ENCODE peak calls at places on chromosome X, in six cellular contexts. One of them, this sample, is unnamed.

GRCh38 chrX:131397891-131398290 is 108.8 kb upstream of the IGSF1 start:
- DNase-seq in OCI-LY7: peak
- DNase-seq in kidney tubule cell: no peak
- DNase-seq in GOT3: no peak
- DNase-seq in activated CD4-positive, CD25-positive, alpha-beta regulatory T cell treated with anti-CD3 and anti-CD28 coated beads, Interleukin-2, amount 50 U/mL, for 16 hours: no peak
- DNase-seq in NCI-H2029: no peak
- DNase-seq in this sample: no peak

GRCh38 chrX:19728915-19729314 is 158.5 kb downstream of the SH3KBP1 start:
- DNase-seq in OCI-LY7: no peak
- DNase-seq in kidney tubule cell: no peak
- DNase-seq in GOT3: no peak
- DNase-seq in activated CD4-positive, CD25-positive, alpha-beta regulatory T cell treated with anti-CD3 and anti-CD28 coated beads, Interleukin-2, amount 50 U/mL, for 16 hours: no peak
- DNase-seq in NCI-H2029: no peak
- DNase-seq in this sample: no peak

GRCh38 chrX:40314070-40314469 is 216.3 kb upstream of the BCOR start:
- DNase-seq in OCI-LY7: no peak
- DNase-seq in kidney tubule cell: no peak
- DNase-seq in GOT3: no peak
- DNase-seq in activated CD4-positive, CD25-positive, alpha-beta regulatory T cell treated with anti-CD3 and anti-CD28 coated beads, Interleukin-2, amount 50 U/mL, for 16 hours: no peak
- DNase-seq in NCI-H2029: no peak
- DNase-seq in this sample: no peak

GRCh38 chrX:65502618-65503017 is 32.0 kb downstream of the LAS1L start:
- DNase-seq in OCI-LY7: no peak
- DNase-seq in kidney tubule cell: no peak
- DNase-seq in GOT3: no peak
- DNase-seq in activated CD4-positive, CD25-positive, alpha-beta regulatory T cell treated with anti-CD3 and anti-CD28 coated beads, Interleukin-2, amount 50 U/mL, for 16 hours: no peak
- DNase-seq in NCI-H2029: no peak
- DNase-seq in this sample: no peak

GRCh38 chrX:39397561-39398200 is 596.4 kb downstream of the MID1IP1 start:
- DNase-seq in OCI-LY7: no peak
- DNase-seq in kidney tubule cell: peak
- DNase-seq in GOT3: no peak
- DNase-seq in activated CD4-positive, CD25-positive, alpha-beta regulatory T cell treated with anti-CD3 and anti-CD28 coated beads, Interleukin-2, amount 50 U/mL, for 16 hours: no peak
- DNase-seq in NCI-H2029: peak
- DNase-seq in this sample: peak

GRCh38 chrX:20530319-20530979 is 263.7 kb upstream of the RPS6KA3 start:
- DNase-seq in OCI-LY7: peak
- DNase-seq in kidney tubule cell: peak
- DNase-seq in GOT3: peak
- DNase-seq in activated CD4-positive, CD25-positive, alpha-beta regulatory T cell treated with anti-CD3 and anti-CD28 coated beads, Interleukin-2, amount 50 U/mL, for 16 hours: peak
- DNase-seq in NCI-H2029: peak
- DNase-seq in this sample: peak

GRCh38 chrX:46642145-46642544 is 68.6 kb downstream of the CHST7 start:
- DNase-seq in OCI-LY7: peak
- DNase-seq in kidney tubule cell: no peak
- DNase-seq in GOT3: no peak
- DNase-seq in activated CD4-positive, CD25-positive, alpha-beta regulatory T cell treated with anti-CD3 and anti-CD28 coated beads, Interleukin-2, amount 50 U/mL, for 16 hours: no peak
- DNase-seq in NCI-H2029: peak
- DNase-seq in this sample: no peak

GRCh38 chrX:42269186-42269585 is 345.8 kb upstream of the CASK start:
- DNase-seq in OCI-LY7: no peak
- DNase-seq in kidney tubule cell: no peak
- DNase-seq in GOT3: no peak
- DNase-seq in activated CD4-positive, CD25-positive, alpha-beta regulatory T cell treated with anti-CD3 and anti-CD28 coated beads, Interleukin-2, amount 50 U/mL, for 16 hours: no peak
- DNase-seq in NCI-H2029: no peak
- DNase-seq in this sample: no peak

GRCh38 chrX:103236296-103236695 is 18.7 kb downstream of the TCEAL8 start:
- DNase-seq in OCI-LY7: no peak
- DNase-seq in kidney tubule cell: no peak
- DNase-seq in GOT3: no peak
- DNase-seq in activated CD4-positive, CD25-positive, alpha-beta regulatory T cell treated with anti-CD3 and anti-CD28 coated beads, Interleukin-2, amount 50 U/mL, for 16 hours: no peak
- DNase-seq in NCI-H2029: no peak
- DNase-seq in this sample: no peak

GRCh38 chrX:87961471-87961870 is 443.9 kb downstream of the KLHL4 start:
- DNase-seq in OCI-LY7: no peak
- DNase-seq in kidney tubule cell: no peak
- DNase-seq in GOT3: no peak
- DNase-seq in activated CD4-positive, CD25-positive, alpha-beta regulatory T cell treated with anti-CD3 and anti-CD28 coated beads, Interleukin-2, amount 50 U/mL, for 16 hours: no peak
- DNase-seq in NCI-H2029: no peak
- DNase-seq in this sample: no peak

GRCh38 chrX:132401935-132402334 is 86.9 kb downstream of the MBNL3 start:
- DNase-seq in OCI-LY7: no peak
- DNase-seq in kidney tubule cell: peak
- DNase-seq in GOT3: no peak
- DNase-seq in activated CD4-positive, CD25-positive, alpha-beta regulatory T cell treated with anti-CD3 and anti-CD28 coated beads, Interleukin-2, amount 50 U/mL, for 16 hours: no peak
- DNase-seq in NCI-H2029: peak
- DNase-seq in this sample: no peak